ENCODE peak calls at places on chromosome 6, in ten cellular contexts. J, L, E, O, X, Q, H, G, U and R are unnamed samples.

GRCh38 chr6:130575971-130576370 is 210.2 kb downstream of the TMEM200A start:
- DNase-seq in G (no peak), O (no peak), J (peak; percentile 46), Q (no peak), E (no peak), X (no peak), H (peak; percentile 34), U (no peak), L (no peak), R (peak; percentile 46)

GRCh38 chr6:22784611-22785010 is 215.2 kb downstream of the HDGFL1 start:
- DNase-seq in E (no peak), L (no peak), X (no peak), H (no peak), U (no peak), O (no peak), J (no peak), G (no peak), Q (peak; percentile 46), R (no peak)

GRCh38 chr6:39923394-39923793 is 10.9 kb downstream of the MOCS1 start:
- DNase-seq in O (no peak), X (no peak), E (no peak), U (no peak), J (no peak), Q (no peak), G (no peak), H (no peak), L (no peak), R (no peak)

GRCh38 chr6:41964201-41964887 is 22.7 kb upstream of the CCND3 start:
- DNase-seq in J (no peak), H (no peak), G (no peak), U (no peak), X (no peak), Q (no peak), L (no peak), O (no peak), E (no peak), R (peak; percentile 25)

GRCh38 chr6:87971605-87972262 is 75.9 kb upstream of the SPACA1 start:
- DNase-seq in G (no peak), U (no peak), E (no peak), Q (no peak), J (no peak), H (no peak), O (no peak), X (no peak), L (no peak), R (no peak)

GRCh38 chr6:54419885-54420284 is 111.6 kb downstream of the TINAG start:
- DNase-seq in J (no peak), Q (no peak), H (no peak), X (peak; percentile 87), L (peak; percentile 84), O (no peak), G (peak; percentile 88), E (peak; percentile 69), U (peak; percentile 70), R (no peak)

GRCh38 chr6:149938571-149939462 is 3.0 kb upstream of the ULBP2 start:
- DNase-seq in J (peak; percentile 48), U (no peak), X (no peak), Q (no peak), E (peak; percentile 50), H (peak; percentile 61), O (no peak), L (no peak), G (peak; percentile 45), R (peak; percentile 43)

GRCh38 chr6:1390805-1391511 is 1.6 kb downstream of the FOXF2 start:
- DNase-seq in L (no peak), J (no peak), O (no peak), G (peak; percentile 53), X (peak; percentile 54), Q (no peak), H (no peak), U (peak; percentile 50), E (peak; percentile 62), R (no peak)

GRCh38 chr6:73369157-73369556 is 540 bp downstream of the OOEP start:
- DNase-seq in U (no peak), G (no peak), X (no peak), H (no peak), L (no peak), E (no peak), Q (no peak), O (no peak), J (no peak), R (no peak)

GRCh38 chr6:116536216-116536621 is 9.3 kb downstream of the TRAPPC3L start:
- DNase-seq in X (peak; percentile 62), G (peak; percentile 70), Q (no peak), L (peak; percentile 75), H (peak; percentile 72), J (no peak), E (peak; percentile 50), U (peak; percentile 55), O (no peak), R (peak; percentile 7)

GRCh38 chr6:35486005-35486925 is 10.6 kb downstream of the TEAD3 start:
- DNase-seq in G (no peak), E (no peak), X (no peak), Q (no peak), H (no peak), O (no peak), U (no peak), L (no peak), J (no peak), R (no peak)

GRCh38 chr6:2448826-2449571 is 203.6 kb upstream of the GMDS start:
- DNase-seq in E (peak; percentile 73), X (peak; percentile 58), G (peak; percentile 83), U (peak; percentile 85), J (peak; percentile 7), L (peak; percentile 67), H (peak; percentile 34), Q (no peak), O (no peak), R (peak; percentile 12)

GRCh38 chr6:161094904-161095440 is 103.4 kb downstream of the MAP3K4 start:
- DNase-seq in L (peak; percentile 27), J (no peak), O (no peak), G (no peak), H (no peak), X (no peak), Q (no peak), U (no peak), E (no peak), R (no peak)

GRCh38 chr6:163721435-163721834 is 306.9 kb downstream of the QKI start:
- DNase-seq in G (no peak), X (no peak), J (no peak), Q (no peak), L (no peak), U (no peak), E (no peak), H (no peak), O (no peak), R (no peak)

GRCh38 chr6:160520043-160520904 is 143.8 kb downstream of the LPA start:
- DNase-seq in J (peak; percentile 85), Q (peak; percentile 81), U (peak; percentile 83), L (peak; percentile 71), O (peak; percentile 78), X (peak; percentile 60), G (peak; percentile 63), E (peak; percentile 92), H (peak; percentile 52), R (peak; percentile 84)

GRCh38 chr6:139452176-139452876 is 77.9 kb upstream of the CITED2 start:
- DNase-seq in O (no peak), X (no peak), L (peak; percentile 60), G (no peak), Q (no peak), H (no peak), J (no peak), U (no peak), E (peak; percentile 18), R (no peak)

GRCh38 chr6:13413906-13414555 is 73.4 kb downstream of the GFOD1 start:
- DNase-seq in U (no peak), H (no peak), X (no peak), O (no peak), J (no peak), L (no peak), E (no peak), G (no peak), Q (peak; percentile 73), R (no peak)

GRCh38 chr6:111626446-111626845 is 20.8 kb upstream of the TRAF3IP2 start:
- DNase-seq in G (no peak), Q (no peak), O (no peak), H (no peak), L (no peak), X (no peak), J (no peak), E (peak; percentile 31), U (no peak), R (no peak)

GRCh38 chr6:31400467-31401289 is 2.7 kb upstream of the MICA start:
- DNase-seq in X (peak; percentile 28), L (peak; percentile 82), U (peak; percentile 16), E (peak; percentile 63), O (peak; percentile 68), Q (peak; percentile 32), J (peak; percentile 79), H (peak; percentile 72), G (peak; percentile 78), R (peak; percentile 79)

GRCh38 chr6:43817192-43817591 is 47.2 kb downstream of the VEGFA start:
- DNase-seq in G (peak; percentile 50), O (peak; percentile 6), X (peak; percentile 27), E (peak; percentile 49), H (peak; percentile 48), L (peak; percentile 33), U (peak; percentile 49), J (peak; percentile 39), Q (no peak), R (peak; percentile 34)

GRCh38 chr6:28648035-28648877 is 122.6 kb downstream of the GPX5 start:
- DNase-seq in O (peak; percentile 66), L (peak; percentile 93), H (peak; percentile 81), G (peak; percentile 85), U (peak; percentile 53), J (peak; percentile 76), E (peak; percentile 59), X (peak; percentile 75), Q (no peak), R (peak; percentile 82)

GRCh38 chr6:154106251-154106650 is 67.2 kb downstream of the OPRM1 start:
- DNase-seq in J (no peak), L (no peak), E (no peak), U (no peak), H (no peak), Q (no peak), X (no peak), O (no peak), G (no peak), R (no peak)

GRCh38 chr6:46299253-46299652 is 128.5 kb upstream of the ENPP5 start:
- DNase-seq in X (no peak), U (no peak), Q (no peak), J (no peak), L (no peak), H (no peak), G (no peak), E (no peak), O (no peak), R (no peak)

GRCh38 chr6:148441454-148441911 is 98.8 kb downstream of the SASH1 start:
- DNase-seq in G (peak; percentile 80), O (no peak), J (no peak), U (peak; percentile 77), L (peak; percentile 83), H (no peak), E (peak; percentile 60), Q (no peak), X (peak; percentile 76), R (no peak)

GRCh38 chr6:51292659-51293058 is 474.0 kb downstream of the TFAP2B start:
- DNase-seq in U (peak; percentile 7), G (peak; percentile 0), J (no peak), Q (no peak), E (peak; percentile 44), L (no peak), O (no peak), X (no peak), H (no peak), R (no peak)

GRCh38 chr6:148261470-148261869 is 81.2 kb upstream of the SASH1 start:
- DNase-seq in G (no peak), L (no peak), U (no peak), Q (no peak), X (no peak), E (no peak), O (no peak), H (no peak), J (no peak), R (no peak)

GRCh38 chr6:149031545-149032317 is 284.9 kb downstream of the UST start:
- DNase-seq in H (no peak), U (peak; percentile 67), L (no peak), O (peak; percentile 28), E (peak; percentile 87), X (peak; percentile 96), Q (peak; percentile 7), J (peak; percentile 30), G (peak; percentile 98), R (peak; percentile 44)

GRCh38 chr6:166862287-166862977 is 93.9 kb downstream of the RNASET2 start:
- DNase-seq in U (peak; percentile 8), O (peak; percentile 25), Q (peak; percentile 34), G (no peak), L (peak; percentile 17), H (no peak), X (no peak), J (peak; percentile 20), E (peak; percentile 31), R (peak; percentile 26)